ENCODE peak calls at places on chromosomes 1 and 21, in ten cellular contexts. P is mammary epithelial cell, V is cardiac fibroblast, M is left ventricle myocardium inferior, F is GM20000, I is esophagus squamous epithelium, J is bronchial epithelial cell, K is ascending aorta, O is brain microvascular endothelial cell, Y is AG04450. X is an unnamed sample.

GRCh38 chr1:50591598-50591997 is 168.4 kb upstream of the DMRTA2 start:
- DNase-seq in I (no peak), J (no peak), V (no peak), O (peak; percentile 2), F (no peak), P (no peak), K (no peak), M (no peak), Y (no peak), X (no peak)

GRCh38 chr1:24694380-24694843 is 50.8 kb upstream of the CLIC4 start:
- DNase-seq in O (no peak), P (no peak), Y (no peak), F (peak; percentile 54), J (no peak), I (no peak), K (no peak), V (peak; percentile 91), M (peak; percentile 71), X (no peak)

GRCh38 chr1:26710811-26711210 is 15.0 kb downstream of the ARID1A start:
- DNase-seq in P (no peak), K (no peak), O (no peak), M (no peak), F (no peak), V (no peak), Y (no peak), I (no peak), J (no peak), X (no peak)

GRCh38 chr21:34270406-34270805 is 93.4 kb upstream of the KCNE2 start:
- DNase-seq in K (no peak), P (no peak), F (no peak), Y (no peak), J (no peak), V (no peak), M (no peak), I (no peak), O (no peak), X (no peak)

GRCh38 chr1:221715321-221716169 is 26.3 kb downstream of the DUSP10 start:
- DNase-seq in Y (peak; percentile 42), P (no peak), I (no peak), O (no peak), F (no peak), V (no peak), K (no peak), M (no peak), J (peak; percentile 64), X (no peak)

GRCh38 chr1:4962836-4963235 is 308.4 kb downstream of the AJAP1 start:
- DNase-seq in O (no peak), I (no peak), V (no peak), K (no peak), P (no peak), M (no peak), F (no peak), Y (no peak), J (no peak), X (no peak)

GRCh38 chr1:83827731-83828130 is 171.2 kb downstream of the TTLL7 start:
- DNase-seq in F (no peak), O (no peak), P (no peak), J (no peak), I (no peak), V (no peak), M (peak; percentile 40), Y (no peak), K (no peak), X (no peak)

GRCh38 chr1:155607708-155608107 is 2.3 kb upstream of the MSTO1 start:
- DNase-seq in V (no peak), O (peak; percentile 9), M (no peak), K (no peak), I (no peak), Y (no peak), J (no peak), F (no peak), P (no peak), X (no peak)

GRCh38 chr1:212630159-212630900 is 21.8 kb downstream of the ATF3 start:
- DNase-seq in J (peak; percentile 28), M (peak; percentile 54), K (peak; percentile 31), F (peak; percentile 77), I (peak; percentile 26), P (no peak), V (peak; percentile 61), Y (no peak), O (no peak), X (no peak)

GRCh38 chr1:2610036-2610720 is 22.6 kb downstream of the MMEL1 start:
- DNase-seq in M (no peak), F (no peak), P (no peak), J (no peak), I (no peak), V (no peak), Y (no peak), O (no peak), K (no peak), X (no peak)

GRCh38 chr1:84940481-84940880 is 47.5 kb upstream of the LPAR3 start:
- DNase-seq in P (peak; percentile 35), M (no peak), I (no peak), F (no peak), Y (no peak), K (no peak), O (no peak), V (no peak), J (peak; percentile 63), X (no peak)

GRCh38 chr1:169307176-169307575 is 60.4 kb downstream of the NME7 start:
- DNase-seq in Y (no peak), M (no peak), J (no peak), K (no peak), I (no peak), O (no peak), F (no peak), P (no peak), V (no peak), X (no peak)

GRCh38 chr21:31450971-31451370 is 106.9 kb upstream of the TIAM1 start:
- DNase-seq in F (no peak), M (no peak), I (no peak), V (no peak), J (no peak), Y (no peak), P (no peak), O (no peak), K (no peak), X (no peak)

GRCh38 chr1:150967936-150968335 is 6.7 kb downstream of the CERS2 start:
- DNase-seq in K (no peak), I (no peak), M (no peak), J (no peak), P (no peak), F (no peak), V (no peak), O (no peak), Y (no peak), X (no peak)

GRCh38 chr1:114033219-114033706 is 54.0 kb downstream of the OLFML3 start:
- DNase-seq in P (no peak), I (no peak), J (peak; percentile 15), V (peak; percentile 17), O (no peak), F (peak; percentile 24), K (no peak), M (no peak), Y (no peak), X (no peak)

GRCh38 chr1:93324486-93325464 is 20.9 kb upstream of the DR1 start:
- DNase-seq in M (no peak), J (peak; percentile 95), K (no peak), O (peak; percentile 56), Y (no peak), V (peak; percentile 57), F (no peak), P (peak; percentile 88), I (no peak), X (peak; percentile 74)

GRCh38 chr1:9422921-9423505 is 116.3 kb upstream of the SLC25A33 start:
- DNase-seq in P (no peak), J (no peak), M (no peak), I (no peak), O (no peak), V (no peak), F (no peak), Y (no peak), K (no peak), X (no peak)

GRCh38 chr1:160708821-160709220 is 2.8 kb downstream of the CD48 start:
- DNase-seq in O (no peak), Y (no peak), F (no peak), P (no peak), K (no peak), M (no peak), I (no peak), J (no peak), V (no peak), X (no peak)

GRCh38 chr1:232880354-232880753 is 70.1 kb upstream of the NTPCR start:
- DNase-seq in K (no peak), F (no peak), O (peak; percentile 46), P (peak; percentile 14), Y (no peak), V (peak; percentile 56), J (peak; percentile 52), M (no peak), I (no peak), X (no peak)
- TF ChIP-seq CTCF in K (no peak), F (no peak), O (peak; percentile 82), P (peak; percentile 80), Y (peak; percentile 63), V (peak; percentile 59), J (peak; percentile 70), M (peak; percentile 65), I (no peak), X (peak; percentile 36)

DNA sequence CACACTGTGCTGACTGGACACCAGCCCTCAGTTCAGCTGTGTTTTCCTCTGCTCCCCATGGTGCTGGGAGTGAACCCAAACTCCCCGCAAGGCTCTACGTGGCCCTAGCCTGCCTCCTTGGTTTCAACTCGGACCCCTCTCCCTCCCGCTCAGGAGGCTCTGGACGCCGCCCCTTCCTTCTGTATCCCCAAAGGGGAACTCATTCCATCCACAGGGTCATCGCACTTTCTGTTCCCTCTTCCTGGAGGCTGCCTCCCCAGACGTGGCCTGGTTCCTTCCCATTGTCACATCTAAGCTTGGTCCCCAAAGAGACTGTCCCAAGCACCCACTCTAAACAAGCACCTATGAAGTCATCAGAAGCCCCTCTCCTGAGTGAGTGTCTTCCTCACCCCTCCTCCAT is 10.9 kb downstream of the KCNAB2 start:
- DNase-seq in O (no peak), M (no peak), F (no peak), V (no peak), J (no peak), K (no peak), Y (no peak), P (no peak), I (no peak), X (no peak)
- TF ChIP-seq CTCF in O (no peak), M (no peak), F (no peak), V (no peak), J (no peak), K (no peak), Y (no peak), P (no peak), I (no peak), X (no peak)

DNA sequence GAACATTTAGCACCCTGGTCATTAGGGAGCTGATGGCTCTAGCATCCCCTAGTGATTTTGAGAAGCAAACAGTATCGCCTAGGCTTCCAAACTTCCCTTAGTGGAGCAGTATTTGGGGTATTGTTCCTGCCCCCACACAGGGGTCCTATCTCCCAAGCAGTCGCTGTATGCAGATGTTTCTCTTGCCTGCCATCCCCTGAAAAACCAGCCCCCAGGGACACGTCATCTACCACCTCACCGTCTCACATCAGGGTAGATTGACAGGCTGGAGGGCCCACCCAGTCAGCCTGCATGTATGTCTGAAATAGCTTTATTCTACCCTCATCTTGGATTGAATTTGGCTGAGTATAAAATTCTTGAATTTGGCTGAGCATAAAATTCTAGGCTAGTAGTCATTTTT is 33.9 kb downstream of the TENT5C start:
- DNase-seq in I (no peak), J (no peak), Y (no peak), F (no peak), K (no peak), P (no peak), M (no peak), V (no peak), O (no peak), X (no peak)
- TF ChIP-seq CTCF in I (no peak), J (no peak), Y (no peak), F (no peak), K (no peak), P (no peak), M (no peak), V (no peak), O (no peak), X (no peak)

GRCh38 chr1:36565576-36566501 is 83.1 kb upstream of the CSF3R start:
- DNase-seq in F (no peak), J (no peak), M (no peak), Y (no peak), V (no peak), P (no peak), K (no peak), O (no peak), I (no peak), X (no peak)
- TF ChIP-seq CTCF in F (no peak), J (no peak), M (no peak), Y (no peak), V (no peak), P (no peak), K (no peak), O (no peak), I (no peak), X (no peak)

X was measured in AG04449.